ENCODE peak calls at places on chromosomes 13 and 19, in five cellular contexts. L, X, Q, N and E are unnamed samples.

GRCh38 chr13:22960827-22961226 is 220.0 kb upstream of the SGCG start:
- DNase-seq in Q (no peak), L (no peak), N (no peak), X (no peak), E (no peak)

GRCh38 chr13:38514575-38514974 is 164.9 kb downstream of the UFM1 start:
- DNase-seq in L (no peak), Q (no peak), X (no peak), N (no peak), E (no peak)

GRCh38 chr13:105914637-105915036 is 620.8 kb downstream of the EFNB2 start:
- DNase-seq in Q (no peak), L (no peak), X (no peak), N (no peak), E (no peak)

GRCh38 chr13:77861716-77862115 is 56.9 kb downstream of the EDNRB start:
- DNase-seq in X (no peak), L (no peak), Q (no peak), N (no peak), E (no peak)

GRCh38 chr19:7368456-7368855 is 19.7 kb downstream of the ARHGEF18 start:
- DNase-seq in L (no peak), N (no peak), Q (no peak), X (no peak), E (no peak)

GRCh38 chr13:28324181-28324789 is 170.6 kb downstream of the FLT1 start:
- DNase-seq in X (peak), N (no peak), L (peak), Q (peak), E (no peak)

GRCh38 chr19:23314505-23315241 is 64.5 kb upstream of the ZNF724 start:
- DNase-seq in X (no peak), N (no peak), Q (no peak), L (no peak), E (no peak)

GRCh38 chr19:54107876-54108490 is 5.3 kb downstream of the NDUFA3 start:
- DNase-seq in X (no peak), L (no peak), N (no peak), Q (no peak), E (no peak)

GRCh38 chr19:39645800-39646411 is 9.8 kb upstream of the LGALS16 start:
- DNase-seq in Q (peak), N (no peak), X (no peak), L (peak), E (no peak)

GRCh38 chr13:112184261-112184660 is 117.3 kb downstream of the SOX1 start:
- DNase-seq in Q (no peak), N (no peak), L (no peak), X (no peak), E (no peak)

GRCh38 chr19:14006766-14007562 is 844 bp upstream of the RFX1 start:
- DNase-seq in L (no peak), Q (no peak), X (no peak), N (no peak), E (peak)